ENCODE peak calls at places on chromosomes 4 and X, in seven cellular contexts. One of them, this sample, is unnamed.

GRCh38 chr4:180560896-180561295 is 1682.3 kb upstream of the TENM3 start:
- DNase-seq in activated CD4-positive, alpha-beta T cell treated with anti-CD3 and anti-CD28 coated beads for 24 hours: no peak
- DNase-seq in astrocyte of the cerebellum: peak; percentile 43
- DNase-seq in stimulated activated CD4-positive, alpha-beta T cell treated with anti-CD3 and anti-CD28 coated beads, Interleukin-4, amount 100 ng/mL, for 48 hours: no peak
- DNase-seq in Peyer's patch: no peak
- DNase-seq in mammary epithelial cell: peak; percentile 42
- DNase-seq in caudate nucleus: no peak
- DNase-seq in this sample: no peak

GRCh38 chr4:120709986-120710385 is 212.5 kb downstream of the PRDM5 start:
- DNase-seq in activated CD4-positive, alpha-beta T cell treated with anti-CD3 and anti-CD28 coated beads for 24 hours: no peak
- DNase-seq in astrocyte of the cerebellum: no peak
- DNase-seq in stimulated activated CD4-positive, alpha-beta T cell treated with anti-CD3 and anti-CD28 coated beads, Interleukin-4, amount 100 ng/mL, for 48 hours: no peak
- DNase-seq in Peyer's patch: no peak
- DNase-seq in mammary epithelial cell: peak; percentile 20
- DNase-seq in caudate nucleus: no peak
- DNase-seq in this sample: no peak

GRCh38 chr4:70706516-70706915 is 15.2 kb upstream of the RUFY3 start:
- DNase-seq in activated CD4-positive, alpha-beta T cell treated with anti-CD3 and anti-CD28 coated beads for 24 hours: no peak
- DNase-seq in astrocyte of the cerebellum: no peak
- DNase-seq in stimulated activated CD4-positive, alpha-beta T cell treated with anti-CD3 and anti-CD28 coated beads, Interleukin-4, amount 100 ng/mL, for 48 hours: no peak
- DNase-seq in Peyer's patch: no peak
- DNase-seq in mammary epithelial cell: no peak
- DNase-seq in caudate nucleus: no peak
- DNase-seq in this sample: no peak

GRCh38 chrX:132692526-132692925 is 203.7 kb upstream of the MBNL3 start:
- DNase-seq in activated CD4-positive, alpha-beta T cell treated with anti-CD3 and anti-CD28 coated beads for 24 hours: no peak
- DNase-seq in astrocyte of the cerebellum: no peak
- DNase-seq in stimulated activated CD4-positive, alpha-beta T cell treated with anti-CD3 and anti-CD28 coated beads, Interleukin-4, amount 100 ng/mL, for 48 hours: no peak
- DNase-seq in Peyer's patch: no peak
- DNase-seq in mammary epithelial cell: no peak
- DNase-seq in caudate nucleus: no peak
- DNase-seq in this sample: no peak

GRCh38 chr4:184406915-184407314 is 67.4 kb downstream of the IRF2 start:
- DNase-seq in activated CD4-positive, alpha-beta T cell treated with anti-CD3 and anti-CD28 coated beads for 24 hours: no peak
- DNase-seq in astrocyte of the cerebellum: no peak
- DNase-seq in stimulated activated CD4-positive, alpha-beta T cell treated with anti-CD3 and anti-CD28 coated beads, Interleukin-4, amount 100 ng/mL, for 48 hours: no peak
- DNase-seq in Peyer's patch: no peak
- DNase-seq in mammary epithelial cell: peak; percentile 76
- DNase-seq in caudate nucleus: no peak
- DNase-seq in this sample: no peak

GRCh38 chr4:112951362-112951962 is 98.0 kb upstream of the ANK2 start:
- DNase-seq in activated CD4-positive, alpha-beta T cell treated with anti-CD3 and anti-CD28 coated beads for 24 hours: no peak
- DNase-seq in astrocyte of the cerebellum: no peak
- DNase-seq in stimulated activated CD4-positive, alpha-beta T cell treated with anti-CD3 and anti-CD28 coated beads, Interleukin-4, amount 100 ng/mL, for 48 hours: no peak
- DNase-seq in Peyer's patch: no peak
- DNase-seq in mammary epithelial cell: no peak
- DNase-seq in caudate nucleus: no peak
- DNase-seq in this sample: no peak

GRCh38 chr4:156971168-156971601 is 414 bp downstream of the PDGFC start:
- DNase-seq in activated CD4-positive, alpha-beta T cell treated with anti-CD3 and anti-CD28 coated beads for 24 hours: no peak
- DNase-seq in astrocyte of the cerebellum: no peak
- DNase-seq in stimulated activated CD4-positive, alpha-beta T cell treated with anti-CD3 and anti-CD28 coated beads, Interleukin-4, amount 100 ng/mL, for 48 hours: no peak
- DNase-seq in Peyer's patch: no peak
- DNase-seq in mammary epithelial cell: no peak
- DNase-seq in caudate nucleus: peak; percentile 71
- DNase-seq in this sample: peak; percentile 29

GRCh38 chr4:10163296-10163695 is 46.7 kb upstream of the WDR1 start:
- DNase-seq in activated CD4-positive, alpha-beta T cell treated with anti-CD3 and anti-CD28 coated beads for 24 hours: no peak
- DNase-seq in astrocyte of the cerebellum: no peak
- DNase-seq in stimulated activated CD4-positive, alpha-beta T cell treated with anti-CD3 and anti-CD28 coated beads, Interleukin-4, amount 100 ng/mL, for 48 hours: no peak
- DNase-seq in Peyer's patch: no peak
- DNase-seq in mammary epithelial cell: no peak
- DNase-seq in caudate nucleus: no peak
- DNase-seq in this sample: no peak

GRCh38 chrX:150148749-150149672 is 210.7 kb upstream of the EOLA2 start:
- DNase-seq in activated CD4-positive, alpha-beta T cell treated with anti-CD3 and anti-CD28 coated beads for 24 hours: no peak
- DNase-seq in astrocyte of the cerebellum: no peak
- DNase-seq in stimulated activated CD4-positive, alpha-beta T cell treated with anti-CD3 and anti-CD28 coated beads, Interleukin-4, amount 100 ng/mL, for 48 hours: no peak
- DNase-seq in Peyer's patch: no peak
- DNase-seq in mammary epithelial cell: no peak
- DNase-seq in caudate nucleus: no peak
- DNase-seq in this sample: no peak

GRCh38 chr4:154349829-154350228 is 141.8 kb downstream of the DCHS2 start:
- DNase-seq in activated CD4-positive, alpha-beta T cell treated with anti-CD3 and anti-CD28 coated beads for 24 hours: no peak
- DNase-seq in astrocyte of the cerebellum: peak; percentile 11
- DNase-seq in stimulated activated CD4-positive, alpha-beta T cell treated with anti-CD3 and anti-CD28 coated beads, Interleukin-4, amount 100 ng/mL, for 48 hours: no peak
- DNase-seq in Peyer's patch: no peak
- DNase-seq in mammary epithelial cell: peak; percentile 10
- DNase-seq in caudate nucleus: no peak
- DNase-seq in this sample: no peak

GRCh38 chrX:26649534-26649933 is 433.6 kb downstream of the MAGEB5 start:
- DNase-seq in activated CD4-positive, alpha-beta T cell treated with anti-CD3 and anti-CD28 coated beads for 24 hours: no peak
- DNase-seq in astrocyte of the cerebellum: no peak
- DNase-seq in stimulated activated CD4-positive, alpha-beta T cell treated with anti-CD3 and anti-CD28 coated beads, Interleukin-4, amount 100 ng/mL, for 48 hours: no peak
- DNase-seq in Peyer's patch: no peak
- DNase-seq in mammary epithelial cell: peak; percentile 6
- DNase-seq in caudate nucleus: no peak
- DNase-seq in this sample: no peak

GRCh38 chr4:105191621-105192210 is 45.0 kb downstream of the TET2 start:
- DNase-seq in activated CD4-positive, alpha-beta T cell treated with anti-CD3 and anti-CD28 coated beads for 24 hours: no peak
- DNase-seq in astrocyte of the cerebellum: no peak
- DNase-seq in stimulated activated CD4-positive, alpha-beta T cell treated with anti-CD3 and anti-CD28 coated beads, Interleukin-4, amount 100 ng/mL, for 48 hours: no peak
- DNase-seq in Peyer's patch: no peak
- DNase-seq in mammary epithelial cell: peak; percentile 19
- DNase-seq in caudate nucleus: no peak
- DNase-seq in this sample: no peak

GRCh38 chr4:108272046-108272445 is 103.3 kb upstream of the LEF1 start:
- DNase-seq in activated CD4-positive, alpha-beta T cell treated with anti-CD3 and anti-CD28 coated beads for 24 hours: no peak
- DNase-seq in astrocyte of the cerebellum: no peak
- DNase-seq in stimulated activated CD4-positive, alpha-beta T cell treated with anti-CD3 and anti-CD28 coated beads, Interleukin-4, amount 100 ng/mL, for 48 hours: no peak
- DNase-seq in Peyer's patch: no peak
- DNase-seq in mammary epithelial cell: no peak
- DNase-seq in caudate nucleus: no peak
- DNase-seq in this sample: no peak

GRCh38 chr4:126939401-126939800 is 693.4 kb upstream of the INTU start:
- DNase-seq in activated CD4-positive, alpha-beta T cell treated with anti-CD3 and anti-CD28 coated beads for 24 hours: no peak
- DNase-seq in astrocyte of the cerebellum: no peak
- DNase-seq in stimulated activated CD4-positive, alpha-beta T cell treated with anti-CD3 and anti-CD28 coated beads, Interleukin-4, amount 100 ng/mL, for 48 hours: no peak
- DNase-seq in Peyer's patch: no peak
- DNase-seq in mammary epithelial cell: peak; percentile 69
- DNase-seq in caudate nucleus: no peak
- DNase-seq in this sample: no peak

GRCh38 chr4:6377626-6378492 is 94.6 kb downstream of the PPP2R2C start:
- DNase-seq in activated CD4-positive, alpha-beta T cell treated with anti-CD3 and anti-CD28 coated beads for 24 hours: no peak
- DNase-seq in astrocyte of the cerebellum: no peak
- DNase-seq in stimulated activated CD4-positive, alpha-beta T cell treated with anti-CD3 and anti-CD28 coated beads, Interleukin-4, amount 100 ng/mL, for 48 hours: no peak
- DNase-seq in Peyer's patch: no peak
- DNase-seq in mammary epithelial cell: no peak
- DNase-seq in caudate nucleus: no peak
- DNase-seq in this sample: no peak

GRCh38 chr4:109864134-109864533 is 16.2 kb downstream of the LRIT3 start:
- DNase-seq in activated CD4-positive, alpha-beta T cell treated with anti-CD3 and anti-CD28 coated beads for 24 hours: no peak
- DNase-seq in astrocyte of the cerebellum: no peak
- DNase-seq in stimulated activated CD4-positive, alpha-beta T cell treated with anti-CD3 and anti-CD28 coated beads, Interleukin-4, amount 100 ng/mL, for 48 hours: no peak
- DNase-seq in Peyer's patch: no peak
- DNase-seq in mammary epithelial cell: no peak
- DNase-seq in caudate nucleus: no peak
- DNase-seq in this sample: no peak

GRCh38 chr4:52298444-52298843 is 247.3 kb downstream of the SPATA18 start:
- DNase-seq in activated CD4-positive, alpha-beta T cell treated with anti-CD3 and anti-CD28 coated beads for 24 hours: no peak
- DNase-seq in astrocyte of the cerebellum: no peak
- DNase-seq in stimulated activated CD4-positive, alpha-beta T cell treated with anti-CD3 and anti-CD28 coated beads, Interleukin-4, amount 100 ng/mL, for 48 hours: no peak
- DNase-seq in Peyer's patch: no peak
- DNase-seq in mammary epithelial cell: peak; percentile 56
- DNase-seq in caudate nucleus: no peak
- DNase-seq in this sample: no peak

GRCh38 chrX:24859211-24859841 is 156.4 kb downstream of the ARX start:
- DNase-seq in activated CD4-positive, alpha-beta T cell treated with anti-CD3 and anti-CD28 coated beads for 24 hours: no peak
- DNase-seq in astrocyte of the cerebellum: no peak
- DNase-seq in stimulated activated CD4-positive, alpha-beta T cell treated with anti-CD3 and anti-CD28 coated beads, Interleukin-4, amount 100 ng/mL, for 48 hours: no peak
- DNase-seq in Peyer's patch: no peak
- DNase-seq in mammary epithelial cell: no peak
- DNase-seq in caudate nucleus: no peak
- DNase-seq in this sample: no peak

GRCh38 chrX:129721870-129722269 is 16.9 kb upstream of the XPNPEP2 start:
- DNase-seq in activated CD4-positive, alpha-beta T cell treated with anti-CD3 and anti-CD28 coated beads for 24 hours: no peak
- DNase-seq in astrocyte of the cerebellum: no peak
- DNase-seq in stimulated activated CD4-positive, alpha-beta T cell treated with anti-CD3 and anti-CD28 coated beads, Interleukin-4, amount 100 ng/mL, for 48 hours: no peak
- DNase-seq in Peyer's patch: no peak
- DNase-seq in mammary epithelial cell: no peak
- DNase-seq in caudate nucleus: no peak
- DNase-seq in this sample: no peak

GRCh38 chr4:26094076-26094475 is 180.1 kb downstream of the SMIM20 start:
- DNase-seq in activated CD4-positive, alpha-beta T cell treated with anti-CD3 and anti-CD28 coated beads for 24 hours: no peak
- DNase-seq in astrocyte of the cerebellum: no peak
- DNase-seq in stimulated activated CD4-positive, alpha-beta T cell treated with anti-CD3 and anti-CD28 coated beads, Interleukin-4, amount 100 ng/mL, for 48 hours: no peak
- DNase-seq in Peyer's patch: no peak
- DNase-seq in mammary epithelial cell: no peak
- DNase-seq in caudate nucleus: no peak
- DNase-seq in this sample: no peak

GRCh38 chrX:9765737-9766098 is at the start of gene GPR143:
- DNase-seq in activated CD4-positive, alpha-beta T cell treated with anti-CD3 and anti-CD28 coated beads for 24 hours: no peak
- DNase-seq in astrocyte of the cerebellum: no peak
- DNase-seq in stimulated activated CD4-positive, alpha-beta T cell treated with anti-CD3 and anti-CD28 coated beads, Interleukin-4, amount 100 ng/mL, for 48 hours: no peak
- DNase-seq in Peyer's patch: no peak
- DNase-seq in mammary epithelial cell: no peak
- DNase-seq in caudate nucleus: no peak
- DNase-seq in this sample: no peak

GRCh38 chr4:8705161-8706145 is 112.9 kb downstream of the CPZ start:
- DNase-seq in activated CD4-positive, alpha-beta T cell treated with anti-CD3 and anti-CD28 coated beads for 24 hours: no peak
- DNase-seq in astrocyte of the cerebellum: no peak
- DNase-seq in stimulated activated CD4-positive, alpha-beta T cell treated with anti-CD3 and anti-CD28 coated beads, Interleukin-4, amount 100 ng/mL, for 48 hours: no peak
- DNase-seq in Peyer's patch: no peak
- DNase-seq in mammary epithelial cell: no peak
- DNase-seq in caudate nucleus: no peak
- DNase-seq in this sample: no peak

GRCh38 chrX:39008554-39008953 is 207.3 kb downstream of the MID1IP1 start:
- DNase-seq in activated CD4-positive, alpha-beta T cell treated with anti-CD3 and anti-CD28 coated beads for 24 hours: no peak
- DNase-seq in astrocyte of the cerebellum: no peak
- DNase-seq in stimulated activated CD4-positive, alpha-beta T cell treated with anti-CD3 and anti-CD28 coated beads, Interleukin-4, amount 100 ng/mL, for 48 hours: no peak
- DNase-seq in Peyer's patch: no peak
- DNase-seq in mammary epithelial cell: no peak
- DNase-seq in caudate nucleus: no peak
- DNase-seq in this sample: no peak

GRCh38 chr4:71732066-71732465 is 51.8 kb downstream of the GC start:
- DNase-seq in activated CD4-positive, alpha-beta T cell treated with anti-CD3 and anti-CD28 coated beads for 24 hours: no peak
- DNase-seq in astrocyte of the cerebellum: no peak
- DNase-seq in stimulated activated CD4-positive, alpha-beta T cell treated with anti-CD3 and anti-CD28 coated beads, Interleukin-4, amount 100 ng/mL, for 48 hours: no peak
- DNase-seq in Peyer's patch: no peak
- DNase-seq in mammary epithelial cell: no peak
- DNase-seq in caudate nucleus: no peak
- DNase-seq in this sample: no peak

GRCh38 chr4:87278335-87278794 is 44.3 kb downstream of the HSD17B13 start:
- DNase-seq in activated CD4-positive, alpha-beta T cell treated with anti-CD3 and anti-CD28 coated beads for 24 hours: no peak
- DNase-seq in astrocyte of the cerebellum: no peak
- DNase-seq in stimulated activated CD4-positive, alpha-beta T cell treated with anti-CD3 and anti-CD28 coated beads, Interleukin-4, amount 100 ng/mL, for 48 hours: no peak
- DNase-seq in Peyer's patch: no peak
- DNase-seq in mammary epithelial cell: no peak
- DNase-seq in caudate nucleus: no peak
- DNase-seq in this sample: no peak

GRCh38 chr4:1716065-1716945 is 4.2 kb upstream of the SLBP start:
- DNase-seq in activated CD4-positive, alpha-beta T cell treated with anti-CD3 and anti-CD28 coated beads for 24 hours: no peak
- DNase-seq in astrocyte of the cerebellum: no peak
- DNase-seq in stimulated activated CD4-positive, alpha-beta T cell treated with anti-CD3 and anti-CD28 coated beads, Interleukin-4, amount 100 ng/mL, for 48 hours: no peak
- DNase-seq in Peyer's patch: no peak
- DNase-seq in mammary epithelial cell: no peak
- DNase-seq in caudate nucleus: no peak
- DNase-seq in this sample: no peak